ENCODE peak calls at places on chromosomes 2 and 18, in eight cellular contexts. V, R, J, I, S, F, C and K are unnamed samples.
A peak's percentile ranks its signal among the peaks of the same experiment; 100 is the strongest.

GRCh38 chr2:149894226-149894625 is 306.7 kb upstream of the MMADHC start:
- DNase-seq in C (no peak), V (peak; percentile 54), I (no peak), J (no peak), R (no peak), S (no peak), F (no peak), K (no peak)

GRCh38 chr2:174571669-174572323 is 25.8 kb downstream of the WIPF1 start:
- DNase-seq in I (no peak), R (no peak), C (no peak), V (no peak), F (no peak), J (no peak), S (no peak), K (no peak)

GRCh38 chr18:29418136-29418535 is 1241.2 kb upstream of the CDH2 start:
- DNase-seq in I (peak; percentile 9), J (no peak), C (no peak), F (peak; percentile 19), V (peak; percentile 83), R (peak; percentile 54), S (no peak), K (no peak)

GRCh38 chr2:39380525-39381150 is 56.4 kb downstream of the MAP4K3 start:
- DNase-seq in I (no peak), C (no peak), R (peak; percentile 20), V (no peak), J (no peak), S (no peak), F (no peak), K (no peak)

GRCh38 chr2:9754532-9754887 is 88.8 kb upstream of the TAF1B start:
- DNase-seq in J (no peak), C (no peak), R (no peak), F (no peak), S (no peak), V (no peak), I (no peak), K (no peak)

GRCh38 chr2:154706660-154707059 is 8.2 kb downstream of the KCNJ3 start:
- DNase-seq in F (no peak), I (no peak), C (no peak), V (no peak), J (no peak), S (no peak), R (no peak), K (no peak)

GRCh38 chr2:64640153-64641044 is 13.3 kb downstream of the SERTAD2 start:
- DNase-seq in J (no peak), R (no peak), F (no peak), S (no peak), I (no peak), V (peak; percentile 65), C (no peak), K (no peak)

GRCh38 chr2:217827430-217828201 is 175.2 kb downstream of the TNS1 start:
- DNase-seq in F (no peak), C (no peak), I (no peak), V (no peak), S (no peak), J (no peak), R (peak; percentile 47), K (no peak)

GRCh38 chr2:142234701-142235100 is 103.9 kb upstream of the LRP1B start:
- DNase-seq in V (no peak), S (no peak), C (no peak), R (no peak), J (no peak), F (no peak), I (no peak), K (peak; percentile 62)

GRCh38 chr2:135029481-135030134 is 17.6 kb downstream of the MAP3K19 start:
- DNase-seq in J (no peak), S (no peak), R (no peak), I (no peak), C (no peak), F (no peak), V (no peak), K (no peak)

GRCh38 chr2:39913648-39914456 is 134.8 kb upstream of the THUMPD2 start:
- DNase-seq in R (peak; percentile 84), F (peak; percentile 63), V (peak; percentile 58), I (peak; percentile 74), J (no peak), C (no peak), S (peak; percentile 34), K (peak; percentile 77)

GRCh38 chr2:239809391-239809790 is 215.8 kb downstream of the NDUFA10 start:
- DNase-seq in S (no peak), J (no peak), I (no peak), V (no peak), C (peak; percentile 22), R (no peak), F (no peak), K (no peak)

GRCh38 chr2:66362651-66363050 is 72.3 kb upstream of the MEIS1 start:
- DNase-seq in I (no peak), J (no peak), F (no peak), R (no peak), V (no peak), S (no peak), C (no peak), K (peak; percentile 68)

GRCh38 chr2:28449126-28449488 is 46.8 kb upstream of the PLB1 start:
- DNase-seq in V (no peak), S (no peak), R (no peak), J (no peak), C (no peak), F (no peak), I (no peak), K (no peak)

GRCh38 chr2:148816176-148816575 is 58.9 kb upstream of the KIF5C start:
- DNase-seq in V (no peak), R (no peak), F (no peak), S (no peak), C (no peak), J (no peak), I (no peak), K (no peak)

GRCh38 chr2:108195133-108195439 is 44.7 kb upstream of the SULT1C3 start:
- DNase-seq in S (no peak), J (no peak), R (no peak), I (no peak), V (no peak), C (no peak), F (no peak), K (no peak)